ENCODE peak calls at places on chromosomes 5 and 9, in five cellular contexts. M is GM12878, P is HCT116, S is HepG2, B is H1. O is an unnamed sample.

GRCh38 chr9:99472240-99472915 is 250.3 kb downstream of the SEC61B start:
- DNase-seq in M (no peak), P (no peak), S (no peak), B (no peak), O (no peak)

GRCh38 chr5:39580702-39581498 is 156.1 kb upstream of the DAB2 start:
- DNase-seq in M (no peak), P (no peak), S (no peak), B (no peak), O (no peak)

GRCh38 chr5:54616031-54616430 is 98.5 kb downstream of the SNX18 start:
- DNase-seq in M (no peak), P (no peak), S (peak; percentile 13), B (no peak), O (no peak)

GRCh38 chr9:127970401-127971313 is 10.1 kb downstream of the EEIG1 start:
- DNase-seq in M (peak; percentile 95), P (no peak), S (no peak), B (no peak), O (no peak)

GRCh38 chr5:169197343-169197742 is 103.6 kb downstream of the SLIT3 start:
- DNase-seq in M (no peak), P (no peak), S (no peak), B (no peak), O (no peak)

GRCh38 chr5:14591548-14591947 is 10.0 kb downstream of the OTULINL start:
- DNase-seq in M (no peak), P (no peak), S (no peak), B (no peak), O (no peak)

GRCh38 chr5:149823350-149823749 is 93.2 kb downstream of the PPARGC1B start:
- DNase-seq in M (no peak), P (no peak), S (no peak), B (no peak), O (no peak)

GRCh38 chr5:89133129-89133528 is 250.1 kb upstream of the MEF2C start:
- DNase-seq in M (no peak), P (no peak), S (no peak), B (no peak), O (peak; percentile 55)

GRCh38 chr9:68775003-68775730 is 70.1 kb downstream of the PIP5K1B start:
- DNase-seq in M (no peak), P (no peak), S (no peak), B (no peak), O (no peak)

GRCh38 chr5:2917093-2917492 is 165.6 kb upstream of the IRX2 start:
- DNase-seq in M (no peak), P (no peak), S (no peak), B (peak; percentile 31), O (no peak)

GRCh38 chr9:100670719-100671118 is 92.8 kb downstream of the CAVIN4 start:
- DNase-seq in M (no peak), P (no peak), S (no peak), B (no peak), O (no peak)

GRCh38 chr9:18327106-18327505 is 146.8 kb upstream of the ADAMTSL1 start:
- DNase-seq in M (no peak), P (no peak), S (no peak), B (no peak), O (no peak)

GRCh38 chr5:59299006-59299405 is 594.5 kb downstream of the PDE4D start:
- DNase-seq in M (no peak), P (no peak), S (no peak), B (no peak), O (no peak)

GRCh38 chr5:166117744-166118072 is 2173.7 kb upstream of the WWC1 start:
- DNase-seq in M (no peak), P (no peak), S (no peak), B (no peak), O (no peak)

GRCh38 chr9:133112361-133113026 is 8.5 kb downstream of the RALGDS start:
- DNase-seq in M (peak; percentile 63), P (no peak), S (no peak), B (no peak), O (no peak)

GRCh38 chr5:1127991-1128785 is 16.3 kb upstream of the SLC12A7 start:
- DNase-seq in M (no peak), P (no peak), S (no peak), B (no peak), O (no peak)

GRCh38 chr5:160667160-160667559 is 184.9 kb downstream of the ATP10B start:
- DNase-seq in M (no peak), P (no peak), S (no peak), B (no peak), O (no peak)

GRCh38 chr9:108149346-108149745 is 659.8 kb upstream of the KLF4 start:
- DNase-seq in M (no peak), P (no peak), S (no peak), B (no peak), O (no peak)

GRCh38 chr5:156913719-156914370 is 49.2 kb downstream of the TIMD4 start:
- DNase-seq in M (peak; percentile 68), P (no peak), S (no peak), B (peak; percentile 70), O (no peak)

GRCh38 chr5:115241881-115242642 is 20.6 kb downstream of the PGGT1B start:
- DNase-seq in M (no peak), P (no peak), S (peak; percentile 79), B (no peak), O (no peak)

GRCh38 chr5:143506881-143507552 is 103.5 kb upstream of the NR3C1 start:
- DNase-seq in M (no peak), P (no peak), S (peak; percentile 99), B (no peak), O (no peak)

GRCh38 chr9:97858826-97859225 is 5.8 kb downstream of the FOXE1 start:
- DNase-seq in M (no peak), P (no peak), S (no peak), B (no peak), O (no peak)

GRCh38 chr5:124627815-124628214 is 118.6 kb downstream of the ZNF608 start:
- DNase-seq in M (no peak), P (no peak), S (no peak), B (no peak), O (no peak)

GRCh38 chr9:33506626-33507370 is 17.3 kb upstream of the ANKRD18B start:
- DNase-seq in M (no peak), P (peak; percentile 27), S (peak; percentile 31), B (no peak), O (no peak)

GRCh38 chr5:37926732-37927131 is 86.9 kb upstream of the GDNF start:
- DNase-seq in M (no peak), P (no peak), S (no peak), B (no peak), O (no peak)

GRCh38 chr5:158484968-158485367 is 614.7 kb downstream of the EBF1 start:
- DNase-seq in M (no peak), P (no peak), S (no peak), B (no peak), O (no peak)

GRCh38 chr5:79020861-79021561 is 35.9 kb upstream of the ARSB start:
- DNase-seq in M (no peak), P (peak; percentile 58), S (peak; percentile 27), B (peak; percentile 61), O (peak; percentile 28)

GRCh38 chr9:122307925-122308324 is 43.2 kb downstream of the MRRF start:
- DNase-seq in M (no peak), P (no peak), S (no peak), B (no peak), O (no peak)

GRCh38 chr9:89513836-89514235 is 15.9 kb upstream of the SEMA4D start:
- DNase-seq in M (no peak), P (no peak), S (no peak), B (no peak), O (no peak)
- TF ChIP-seq SRF in M (no peak), P (no peak), S (no peak), B (no peak), O (no peak)

GRCh38 chr9:136860933-136861873 is 4.9 kb downstream of the EDF1 start:
- DNase-seq in M (no peak), P (no peak), S (no peak), B (peak; percentile 42), O (no peak)

GRCh38 chr9:136859821-136860269 is 6.3 kb downstream of the EDF1 start:
- DNase-seq in M (no peak), P (no peak), S (no peak), B (peak; percentile 44), O (no peak)

GRCh38 chr9:136861874-136862457 is 4.1 kb downstream of the EDF1 start:
- DNase-seq in M (no peak), P (no peak), S (no peak), B (no peak), O (no peak)

GRCh38 chr9:136858844-136859757 is 7.0 kb downstream of the MAMDC4 start:
- DNase-seq in M (no peak), P (no peak), S (no peak), B (peak; percentile 46), O (no peak)

DNA sequence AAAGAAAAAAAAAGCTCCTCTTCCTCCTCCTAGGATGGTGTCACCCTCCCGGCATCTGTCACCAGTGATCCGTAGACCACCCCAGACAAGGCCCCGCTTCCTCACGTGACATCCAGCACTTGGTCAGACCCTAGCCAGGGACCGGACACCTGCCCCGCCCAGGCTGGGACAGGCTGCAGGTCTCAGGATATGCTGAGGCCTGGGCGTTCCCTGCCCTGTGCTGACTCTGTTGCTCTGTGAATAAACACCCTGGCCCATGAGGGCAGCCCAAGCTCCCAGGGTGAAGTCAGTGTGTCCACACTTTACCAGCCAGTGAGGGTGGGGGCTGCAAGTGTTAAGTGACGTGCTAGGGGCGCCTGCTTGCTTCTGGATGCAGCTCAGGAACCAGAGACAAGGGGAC is 5.6 kb downstream of the EDF1 start:
- DNase-seq in M (no peak), P (no peak), S (no peak), B (no peak), O (no peak)
- TF ChIP-seq SRF in M (no peak), P (no peak), S (no peak), B (no peak), O (no peak)

GRCh38 chr9:71663931-71664459 is 104.3 kb downstream of the CEMIP2 start:
- DNase-seq in M (no peak), P (no peak), S (peak; percentile 34), B (no peak), O (no peak)

GRCh38 chr9:71665247-71665646 is 103.1 kb downstream of the CEMIP2 start:
- DNase-seq in M (no peak), P (no peak), S (no peak), B (no peak), O (no peak)

GRCh38 chr9:71664566-71664965 is 103.7 kb downstream of the CEMIP2 start:
- DNase-seq in M (no peak), P (no peak), S (no peak), B (no peak), O (no peak)

GRCh38 chr9:71662086-71662485 is 106.2 kb downstream of the CEMIP2 start:
- DNase-seq in M (no peak), P (no peak), S (no peak), B (no peak), O (no peak)

GRCh38 chr9:71663216-71663615 is 105.1 kb downstream of the CEMIP2 start:
- DNase-seq in M (no peak), P (no peak), S (no peak), B (no peak), O (no peak)
- TF ChIP-seq SRF in M (no peak), P (no peak), S (no peak), B (no peak), O (no peak)

GRCh38 chr5:107026098-107026497 is 644.6 kb downstream of the EFNA5 start:
- DNase-seq in M (no peak), P (no peak), S (no peak), B (no peak), O (no peak)

GRCh38 chr5:107032629-107033028 is 638.1 kb downstream of the EFNA5 start:
- DNase-seq in M (no peak), P (no peak), S (no peak), B (no peak), O (no peak)

GRCh38 chr5:107023732-107024131 is 647.0 kb downstream of the EFNA5 start:
- DNase-seq in M (no peak), P (no peak), S (no peak), B (no peak), O (no peak)

GRCh38 chr5:107028938-107029337 is 641.8 kb downstream of the EFNA5 start:
- DNase-seq in M (no peak), P (no peak), S (no peak), B (no peak), O (no peak)
- TF ChIP-seq SRF in M (no peak), P (no peak), S (no peak), B (no peak), O (no peak)